ENCODE peak calls at places on chromosomes 4 and X, in seven cellular contexts. S is EH, C is substantia nigra, U is astrocyte of the spinal cord, Z is A549, K is brain microvascular endothelial cell, V is IMR-90. L is an unnamed sample.

GRCh38 chr4:121182296-121182695 is 18.2 kb upstream of the TNIP3 start:
- DNase-seq in K (peak), C (no peak), S (peak), Z (no peak), V (peak), U (peak), L (no peak)

GRCh38 chrX:13428055-13428786 is 108.4 kb upstream of the ATXN3L start:
- DNase-seq in V (peak), U (peak), S (peak), Z (peak), K (peak), C (no peak), L (no peak)

GRCh38 chrX:153735274-153735673 is 10.6 kb downstream of the ABCD1 start:
- DNase-seq in K (no peak), V (no peak), U (no peak), Z (no peak), S (no peak), C (no peak), L (no peak)

GRCh38 chr4:20839957-20840356 is 139.7 kb downstream of the PACRGL start:
- DNase-seq in K (peak), S (peak), Z (peak), V (peak), U (peak), C (no peak), L (no peak)

GRCh38 chr4:98566491-98567008 is 91.9 kb downstream of the TSPAN5 start:
- DNase-seq in Z (no peak), C (peak), K (no peak), S (no peak), V (peak), U (peak), L (no peak)

GRCh38 chr4:157072002-157072401 is 3.9 kb upstream of the GLRB start:
- DNase-seq in K (no peak), S (peak), U (peak), C (no peak), Z (no peak), V (peak), L (no peak)

GRCh38 chr4:5770051-5770450 is 59.0 kb downstream of the EVC start:
- DNase-seq in U (no peak), V (no peak), C (no peak), K (no peak), Z (no peak), S (no peak), L (no peak)

GRCh38 chrX:110216027-110216426 is 101.9 kb downstream of the AMMECR1 start:
- DNase-seq in Z (peak), U (no peak), C (no peak), V (no peak), K (no peak), S (no peak), L (no peak)

GRCh38 chrX:125998432-125998831 is 167.7 kb downstream of the DCAF12L2 start:
- DNase-seq in S (no peak), U (no peak), Z (peak), C (no peak), K (peak), V (no peak), L (no peak)

GRCh38 chr4:101205878-101206277 is 141.4 kb downstream of the PPP3CA start:
- DNase-seq in Z (peak), U (peak), K (peak), S (peak), C (no peak), V (peak), L (no peak)

GRCh38 chrX:149682031-149682430 is 29.8 kb upstream of the MAGEA11 start:
- DNase-seq in K (no peak), Z (no peak), S (no peak), C (no peak), U (no peak), V (no peak), L (no peak)

GRCh38 chr4:146952896-146953295 is 7.2 kb upstream of the TTC29 start:
- DNase-seq in C (no peak), Z (no peak), K (no peak), S (no peak), U (no peak), V (no peak), L (no peak)

GRCh38 chrX:129108936-129109335 is 414.4 kb downstream of the SMARCA1 start:
- DNase-seq in Z (no peak), S (no peak), U (no peak), C (no peak), V (no peak), K (no peak), L (no peak)

GRCh38 chr4:59024257-59024656 is 1914.1 kb upstream of the IGFBP7 start:
- DNase-seq in V (no peak), K (no peak), U (no peak), S (no peak), Z (no peak), C (no peak), L (no peak)

GRCh38 chr4:93299116-93299515 is 529.4 kb upstream of the ATOH1 start:
- DNase-seq in C (no peak), S (no peak), K (no peak), U (no peak), Z (no peak), V (no peak), L (no peak)

GRCh38 chr4:24248674-24249644 is 335.4 kb downstream of the DHX15 start:
- DNase-seq in Z (no peak), V (no peak), C (no peak), U (no peak), K (no peak), S (no peak), L (no peak)

GRCh38 chrX:45322820-45323219 is 122.1 kb upstream of the DIPK2B start:
- DNase-seq in V (peak), K (no peak), Z (peak), S (peak), U (peak), C (no peak), L (no peak)

GRCh38 chr4:24978291-24979072 is 52.3 kb downstream of the LGI2 start:
- DNase-seq in C (no peak), Z (no peak), V (no peak), S (peak), K (no peak), U (no peak), L (no peak)

GRCh38 chr4:82721819-82722423 is 76.7 kb downstream of the SCD5 start:
- DNase-seq in C (peak), V (peak), K (no peak), S (peak), Z (peak), U (no peak), L (no peak)

GRCh38 chrX:131729295-131729694 is 185.4 kb downstream of the OR13H1 start:
- DNase-seq in U (peak), V (peak), C (no peak), Z (peak), K (peak), S (no peak), L (no peak)

GRCh38 chr4:71110499-71110898 is 117.0 kb downstream of the DCK start:
- DNase-seq in U (no peak), S (no peak), C (no peak), K (no peak), Z (no peak), V (no peak), L (no peak)

GRCh38 chr4:140071806-140072205 is 82.2 kb downstream of the MAML3 start:
- DNase-seq in C (no peak), Z (no peak), K (peak), S (peak), U (peak), V (peak), L (no peak)

GRCh38 chr4:132332932-132333722 is 816.0 kb upstream of the PCDH10 start:
- DNase-seq in K (no peak), C (no peak), V (no peak), U (peak), Z (peak), S (peak), L (no peak)

GRCh38 chr4:48190839-48191238 is 56.8 kb upstream of the TXK start:
- DNase-seq in K (no peak), U (no peak), S (no peak), V (no peak), Z (no peak), C (no peak), L (no peak)

GRCh38 chr4:142703694-142704309 is 142.3 kb downstream of the INPP4B start:
- DNase-seq in U (no peak), K (no peak), S (no peak), C (no peak), Z (no peak), V (no peak), L (no peak)

GRCh38 chr4:60682901-60683300 is 517.2 kb upstream of the ADGRL3 start:
- DNase-seq in U (peak), K (peak), C (no peak), V (peak), Z (no peak), S (peak), L (no peak)

GRCh38 chr4:142035556-142035955 is 399.2 kb downstream of the IL15 start:
- DNase-seq in S (peak), C (no peak), V (peak), Z (no peak), K (no peak), U (no peak), L (no peak)

GRCh38 chr4:159673221-159673620 is 570.3 kb downstream of the RAPGEF2 start:
- DNase-seq in V (no peak), Z (no peak), U (no peak), K (no peak), C (no peak), S (no peak), L (no peak)

GRCh38 chrX:120021927-120022326 is 55.6 kb downstream of the RHOXF2B start:
- DNase-seq in S (no peak), Z (no peak), V (no peak), C (no peak), U (no peak), K (no peak), L (no peak)

GRCh38 chr4:12486995-12487394 is 997.1 kb downstream of the RAB28 start:
- DNase-seq in V (no peak), K (no peak), U (no peak), C (no peak), Z (no peak), S (no peak), L (no peak)

GRCh38 chr4:139028191-139028661 is 12.6 kb downstream of the NOCT start:
- DNase-seq in U (no peak), S (no peak), Z (no peak), K (no peak), C (peak), V (no peak), L (no peak)

GRCh38 chr4:109495514-109495913 is 61.9 kb downstream of the SEC24B start:
- DNase-seq in Z (no peak), S (no peak), K (no peak), C (no peak), U (no peak), V (no peak), L (no peak)

GRCh38 chr4:26459054-26459755 is 31.1 kb downstream of the CCKAR start:
- DNase-seq in C (no peak), Z (peak), S (peak), V (peak), U (peak), K (no peak), L (peak)

GRCh38 chr4:42789168-42789567 is 103.3 kb upstream of the GRXCR1 start:
- DNase-seq in Z (no peak), C (no peak), U (no peak), V (no peak), K (no peak), S (no peak), L (no peak)

GRCh38 chr4:24872720-24873119 is 40.1 kb downstream of the CCDC149 start:
- DNase-seq in S (no peak), U (no peak), K (no peak), V (no peak), Z (no peak), C (no peak), L (no peak)

GRCh38 chrX:17459596-17459995 is 84.6 kb downstream of the NHS start:
- DNase-seq in U (peak), C (no peak), V (peak), K (peak), Z (no peak), S (peak), L (no peak)

GRCh38 chr4:74376888-74377483 is 12.0 kb downstream of the EREG start:
- DNase-seq in K (peak), C (no peak), V (peak), U (peak), S (peak), Z (peak), L (no peak)

GRCh38 chr4:73859614-73860088 is 6.6 kb downstream of the PF4V1 start:
- DNase-seq in Z (no peak), S (peak), U (peak), C (no peak), K (peak), V (peak), L (no peak)

GRCh38 chrX:46072776-46073175 is 472.4 kb downstream of the ZNF674 start:
- DNase-seq in V (no peak), C (no peak), U (no peak), Z (no peak), S (no peak), K (no peak), L (no peak)